ENCODE peak calls at places on chromosomes 2 and 18, in four cellular contexts. A is trophoblast cell, Y is neuronal stem cell, P is IMR-90. F is an unnamed sample.

GRCh38 chr2:175282300-175282699 is 100.8 kb upstream of the ATP5MC3 start:
- DNase-seq in P (peak; percentile 28), A (no peak), Y (no peak), F (peak; percentile 61)

GRCh38 chr2:195021704-195022513 is 635.1 kb upstream of the SLC39A10 start:
- DNase-seq in P (no peak), A (no peak), Y (no peak), F (no peak)

GRCh38 chr18:42048150-42048549 is 93.1 kb downstream of the PIK3C3 start:
- DNase-seq in P (peak; percentile 93), Y (no peak), A (no peak), F (peak; percentile 25)

GRCh38 chr2:47724221-47724981 is 58.5 kb upstream of the MSH6 start:
- DNase-seq in P (peak; percentile 13), A (no peak), Y (no peak), F (peak; percentile 64)

GRCh38 chr2:8312861-8313768 is 368.7 kb upstream of the ID2 start:
- DNase-seq in Y (peak; percentile 20), A (no peak), P (peak; percentile 11), F (peak; percentile 88)

GRCh38 chr2:215970425-215970824 is 42.9 kb downstream of the MREG start:
- DNase-seq in P (peak; percentile 77), A (no peak), Y (no peak), F (no peak)

GRCh38 chr2:203692039-203692710 is 14.3 kb upstream of the CD28 start:
- DNase-seq in Y (no peak), P (no peak), A (no peak), F (no peak)

GRCh38 chr2:71742953-71743601 is 289.7 kb downstream of the DYSF start:
- DNase-seq in A (no peak), Y (no peak), P (peak; percentile 86), F (peak; percentile 11)

GRCh38 chr2:18271370-18272147 is 288.9 kb downstream of the RDH14 start:
- DNase-seq in P (no peak), A (no peak), Y (no peak), F (no peak)

GRCh38 chr18:47978603-47979002 is 48.1 kb upstream of the SMAD2 start:
- DNase-seq in A (no peak), Y (no peak), P (no peak), F (no peak)

DNA sequence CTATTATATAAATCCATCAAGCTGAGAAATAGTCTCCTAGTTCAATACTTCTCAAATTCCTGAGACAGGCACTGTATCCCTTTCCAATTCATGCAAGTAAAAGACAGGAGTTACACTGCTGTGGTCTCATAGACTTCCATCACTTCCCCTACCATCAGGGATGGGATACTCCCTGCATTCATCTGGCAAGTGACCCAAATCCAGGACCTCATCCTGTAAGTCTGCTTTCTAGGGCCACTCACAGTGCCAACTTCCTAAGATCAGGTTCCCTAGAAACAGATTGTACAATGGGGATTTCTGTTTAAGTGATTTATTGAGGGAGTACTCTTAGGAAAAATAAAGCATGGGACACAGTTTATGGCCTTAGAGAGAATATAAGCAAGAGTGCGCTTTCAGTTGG is 424.0 kb upstream of the CDH7 start:
- DNase-seq in A (no peak), P (no peak), Y (no peak), F (no peak)
- H2AK5ac ChIP-seq in A (no peak overlapping the region), P (no peak overlapping the region), Y (no peak overlapping the region), F (no peak overlapping the region)

DNA sequence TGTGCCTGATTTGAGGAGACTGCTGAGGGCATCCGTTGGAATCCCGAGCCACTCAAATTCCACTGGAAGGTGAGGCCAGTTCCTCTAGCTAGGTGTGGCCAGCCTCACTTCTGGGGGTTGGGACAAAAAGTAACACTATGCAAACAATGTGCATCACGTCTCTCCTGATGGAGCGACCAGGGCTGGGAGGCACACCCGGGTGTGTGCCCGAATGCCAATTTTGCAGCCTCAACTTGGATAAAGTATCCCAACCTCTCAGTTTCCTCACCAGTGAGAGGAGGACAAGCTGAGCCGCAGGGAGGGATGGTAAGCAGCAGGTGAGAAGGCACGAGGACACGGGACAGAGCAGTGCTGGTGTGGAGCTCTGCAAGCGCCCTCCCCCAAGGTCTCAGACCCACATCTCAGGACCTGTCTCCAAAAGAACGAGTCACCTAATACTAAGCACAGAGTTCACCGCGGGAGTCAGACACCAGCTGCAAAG is 218.3 kb downstream of the HAUS1 start:
- DNase-seq in A (no peak), Y (no peak), P (no peak), F (peak; percentile 78)
- H3K18ac ChIP-seq in A (no peak overlapping the region), Y (peak overlapping the region; percentile 87), P (no peak overlapping the region), F (no peak overlapping the region)

DNA sequence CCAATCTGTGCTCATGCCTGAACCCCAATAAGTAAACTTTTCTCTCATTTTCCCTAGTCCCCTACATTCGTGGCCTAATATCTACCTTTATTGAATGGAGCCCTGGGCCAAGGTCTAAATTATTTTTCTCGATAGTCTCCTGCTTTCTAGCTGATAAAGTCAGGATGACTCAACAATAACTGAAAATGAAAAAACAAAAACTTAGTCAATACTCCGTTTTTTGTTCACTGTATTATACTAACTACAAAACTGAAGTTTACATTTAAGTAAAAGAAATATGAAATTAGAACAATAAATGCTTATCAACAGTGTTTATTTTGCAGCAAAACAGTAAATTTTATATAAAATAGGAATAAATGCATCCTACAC is 32.2 kb downstream of the AOX1 start:
- DNase-seq in P (no peak), A (no peak), Y (no peak), F (no peak)
- H3K4me2 ChIP-seq in P (no peak overlapping the region), A (no peak overlapping the region), Y (no peak overlapping the region), F (no peak overlapping the region)

DNA sequence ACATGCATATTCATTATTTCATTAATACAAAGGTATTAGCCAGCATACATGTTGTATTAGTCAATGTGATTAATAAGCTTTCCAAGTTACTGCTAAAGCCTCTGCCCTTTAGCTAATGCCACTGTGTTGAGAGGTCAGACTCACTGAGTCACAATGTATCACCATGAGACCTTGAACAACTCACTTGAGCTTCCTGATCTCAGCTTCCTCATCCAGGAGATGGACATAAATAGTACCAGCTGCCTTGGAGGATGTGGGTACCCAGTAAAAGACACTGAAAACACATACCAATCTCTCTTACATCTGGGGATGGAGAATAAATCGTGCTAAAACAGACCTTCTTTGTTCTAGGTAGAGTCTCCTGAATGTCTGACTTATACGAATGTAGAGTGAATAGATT is 224.6 kb downstream of the EPHA4 start:
- DNase-seq in P (peak; percentile 41), A (no peak), Y (no peak), F (no peak)
- H2AK5ac ChIP-seq in P (no peak overlapping the region), A (no peak overlapping the region), Y (no peak overlapping the region), F (no peak overlapping the region)

GRCh38 chr2:205708231-205708631 is 25.9 kb downstream of the NRP2 start:
- DNase-seq in P (peak; percentile 90), A (no peak), Y (no peak), F (no peak)

GRCh38 chr2:205704101-205704741 is 21.9 kb downstream of the NRP2 start:
- DNase-seq in P (peak; percentile 43), A (no peak), Y (no peak), F (no peak)

GRCh38 chr2:205703471-205703870 is 21.2 kb downstream of the NRP2 start:
- DNase-seq in Y (no peak), A (no peak), P (no peak), F (no peak)

GRCh38 chr2:205706769-205707375 is 24.6 kb downstream of the NRP2 start:
- DNase-seq in Y (no peak), A (peak; percentile 39), P (peak; percentile 97), F (peak; percentile 35)

GRCh38 chr2:205705511-205706397 is 23.5 kb downstream of the NRP2 start:
- DNase-seq in Y (no peak), P (no peak), A (no peak), F (no peak)
- H3K18ac ChIP-seq in Y (no peak overlapping the region), P (peak overlapping the region; percentile 76), A (no peak overlapping the region), F (no peak overlapping the region)

DNA sequence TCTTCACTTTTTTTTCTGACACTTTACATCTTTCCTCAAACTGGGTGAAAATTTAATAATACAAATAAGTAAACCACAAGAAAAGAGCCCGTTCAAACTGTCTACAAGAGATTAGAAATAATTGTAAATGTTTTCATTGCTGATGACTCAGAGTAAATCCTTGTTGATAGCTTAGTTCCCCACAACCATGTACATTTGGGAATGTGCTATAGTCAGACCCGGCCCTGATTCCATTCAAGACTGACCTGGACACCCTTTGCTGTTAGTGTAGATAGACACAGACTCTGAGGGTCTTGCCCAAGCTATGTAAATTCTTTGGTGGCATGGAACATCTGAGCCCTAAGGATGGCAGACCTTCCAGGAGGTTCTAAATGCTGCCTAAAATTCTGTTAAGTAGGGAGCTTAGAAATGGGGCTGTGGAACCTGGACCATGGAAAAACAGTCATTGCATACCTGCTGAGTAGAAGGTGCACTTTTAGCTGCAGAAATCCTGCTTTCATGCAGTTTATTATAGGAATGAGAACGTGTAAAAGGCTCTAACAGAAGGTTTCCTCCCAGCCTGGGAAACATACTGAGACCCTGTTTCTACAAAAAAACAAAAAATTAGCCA is 3.7 kb downstream of the MALT1 start:
- DNase-seq in A (no peak), P (peak; percentile 52), Y (no peak), F (no peak)
- H3K4me2 ChIP-seq in A (no peak overlapping the region), P (peak overlapping the region; percentile 34), Y (no peak overlapping the region), F (no peak overlapping the region)

DNA sequence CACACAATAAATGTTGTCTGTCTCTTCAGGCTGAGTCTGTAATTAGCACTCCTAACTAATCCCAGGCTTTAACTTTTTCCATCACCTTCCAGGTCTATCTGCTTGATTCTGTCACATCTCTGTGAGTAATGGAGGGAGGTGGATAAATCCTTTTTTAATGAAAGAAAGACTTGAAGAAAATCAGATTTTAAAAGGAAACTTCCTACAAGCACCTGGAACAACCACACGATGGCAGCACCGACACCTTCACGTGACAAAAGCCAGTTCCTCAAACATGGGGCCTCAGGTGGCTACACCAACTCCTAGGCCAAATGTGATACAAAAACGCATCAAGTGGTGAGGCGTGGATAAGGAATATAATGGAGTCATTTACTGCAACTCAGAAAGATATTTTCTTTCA is 41.8 kb downstream of the TGFBRAP1 start:
- DNase-seq in Y (peak; percentile 11), P (peak; percentile 35), A (peak; percentile 43), F (peak; percentile 70)
- H2AK5ac ChIP-seq in Y (no peak overlapping the region), P (no peak overlapping the region), A (no peak overlapping the region), F (no peak overlapping the region)

GRCh38 chr18:79588131-79588635 is 91.4 kb upstream of the CTDP1 start:
- DNase-seq in Y (no peak), P (no peak), A (no peak), F (no peak)
- H3K18ac ChIP-seq in Y (peak overlapping the region; percentile 91), P (no peak overlapping the region), A (no peak overlapping the region), F (no peak overlapping the region)

DNA sequence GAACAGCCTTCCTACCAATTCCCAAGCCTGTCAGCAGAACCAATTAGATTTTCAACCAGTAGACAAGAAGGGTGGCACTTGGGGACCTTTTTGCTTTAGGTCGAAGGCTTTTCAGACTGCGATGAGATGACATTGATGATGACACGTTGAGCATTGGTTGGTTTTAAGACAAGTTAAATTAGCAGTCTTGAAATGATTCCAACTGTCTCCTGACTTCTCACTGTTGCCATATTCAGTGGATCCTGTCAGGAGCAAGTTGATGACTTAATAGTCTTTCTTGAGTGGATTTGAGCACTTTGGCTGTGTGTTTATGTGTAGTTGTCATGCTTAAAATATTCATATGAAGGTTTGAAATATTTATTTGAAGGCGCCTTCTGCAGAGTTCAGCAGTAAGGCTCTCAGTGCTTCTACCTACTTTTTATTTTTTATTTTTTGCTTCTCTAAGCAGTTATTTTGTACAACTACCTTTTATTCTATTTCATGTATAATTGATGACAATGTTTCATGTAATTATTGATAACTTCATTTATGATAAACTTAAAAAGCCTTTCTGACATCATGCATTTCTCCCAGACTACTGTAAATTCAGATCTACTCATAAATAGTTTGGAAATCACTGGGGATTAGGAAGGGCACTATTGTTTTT is 256.8 kb downstream of the CAMKMT start:
- DNase-seq in P (no peak), Y (no peak), A (no peak), F (no peak)
- H3K4me2 ChIP-seq in P (no peak overlapping the region), Y (no peak overlapping the region), A (no peak overlapping the region), F (no peak overlapping the region)

F was measured in mesendoderm.